ENCODE peak calls at places on chromosomes 2 and 18, in eight cellular contexts. J is DND-41, Y is T-helper 1 cell, M is ovary, W is amniotic epithelial cell, V is nucleus accumbens, P is Kasumi-1, Q is HS-5. S is an unnamed sample.

GRCh38 chr18:76457957-76458356 is 37.1 kb downstream of the ZNF516 start:
- DNase-seq in Q (no peak), M (no peak), J (no peak), Y (no peak), P (no peak), W (no peak), V (no peak), S (no peak)

GRCh38 chr2:155748126-155748525 is 584.4 kb downstream of the NR4A2 start:
- DNase-seq in P (no peak), Y (no peak), J (no peak), V (no peak), W (no peak), Q (no peak), M (no peak), S (no peak)

GRCh38 chr2:176079851-176080539 is 3.8 kb downstream of the EVX2 start:
- DNase-seq in Q (no peak), M (no peak), V (no peak), Y (no peak), J (no peak), P (no peak), W (no peak), S (peak; percentile 55)

GRCh38 chr18:59172664-59173249 is 33.1 kb downstream of the SEC11C start:
- DNase-seq in J (no peak), P (peak; percentile 41), M (no peak), Q (no peak), Y (no peak), W (no peak), V (no peak), S (no peak)

GRCh38 chr18:13726972-13727331 is 479 bp downstream of the RNMT start:
- DNase-seq in P (peak; percentile 41), M (peak; percentile 74), V (no peak), Y (no peak), Q (peak; percentile 15), J (peak; percentile 36), W (peak; percentile 48), S (no peak)

GRCh38 chr2:201357216-201357615 is at the start of gene FLACC1:
- DNase-seq in Q (peak; percentile 29), P (no peak), M (no peak), V (no peak), W (peak; percentile 86), J (no peak), Y (no peak), S (peak; percentile 64)

GRCh38 chr2:165328272-165328671 is 89.1 kb downstream of the SCN2A start:
- DNase-seq in V (no peak), W (no peak), Y (no peak), P (peak; percentile 76), M (no peak), J (peak; percentile 77), Q (no peak), S (no peak)

GRCh38 chr18:2657788-2658458 is 2.4 kb downstream of the SMCHD1 start:
- DNase-seq in Y (no peak), W (peak; percentile 76), M (no peak), Q (no peak), P (peak; percentile 95), V (no peak), J (no peak), S (no peak)

GRCh38 chr2:239809391-239809790 is 215.8 kb downstream of the NDUFA10 start:
- DNase-seq in P (no peak), Q (no peak), Y (no peak), V (no peak), M (peak; percentile 8), W (no peak), J (no peak), S (no peak)

GRCh38 chr2:233756429-233757081 is 3.5 kb upstream of the UGT1A1 start:
- DNase-seq in Y (no peak), V (no peak), J (no peak), W (no peak), P (no peak), Q (no peak), M (no peak), S (no peak)

GRCh38 chr2:229610359-229610758 is 104.0 kb downstream of the DNER start:
- DNase-seq in M (no peak), J (no peak), Q (peak; percentile 99), Y (no peak), W (peak; percentile 48), V (no peak), P (no peak), S (no peak)

GRCh38 chr2:202109737-202110184 is 36.7 kb downstream of the KIAA2012 start:
- DNase-seq in W (peak; percentile 43), J (no peak), M (peak; percentile 55), P (no peak), V (no peak), Y (no peak), Q (no peak), S (peak; percentile 31)

GRCh38 chr2:31382452-31383120 is 32.0 kb downstream of the XDH start:
- DNase-seq in M (no peak), Y (no peak), Q (no peak), P (no peak), W (peak; percentile 27), V (no peak), J (peak; percentile 10), S (no peak)

GRCh38 chr2:162242586-162243304 is 500 bp downstream of the FAP start:
- DNase-seq in P (no peak), J (no peak), Q (peak; percentile 51), M (no peak), V (no peak), Y (no peak), W (peak; percentile 99), S (no peak)

GRCh38 chr18:76679259-76679658 is 143.1 kb upstream of the ZNF236 start:
- DNase-seq in M (no peak), P (no peak), Q (no peak), V (no peak), Y (no peak), W (no peak), J (no peak), S (no peak)

GRCh38 chr2:217527586-217528202 is 475.1 kb downstream of the TNS1 start:
- DNase-seq in W (no peak), V (no peak), Q (peak; percentile 59), Y (no peak), M (no peak), J (no peak), P (no peak), S (peak; percentile 37)

GRCh38 chr2:74845217-74845751 is 11.4 kb downstream of the HK2 start:
- DNase-seq in Y (peak; percentile 8), Q (peak; percentile 90), P (peak; percentile 86), W (peak; percentile 93), V (peak; percentile 32), J (no peak), M (peak; percentile 58), S (peak; percentile 65)

GRCh38 chr2:214853906-214854305 is 44.4 kb upstream of the BARD1 start:
- DNase-seq in P (no peak), M (no peak), W (no peak), J (no peak), Y (no peak), Q (no peak), V (no peak), S (no peak)

GRCh38 chr2:20012282-20013060 is at the start of gene MATN3:
- DNase-seq in M (peak; percentile 66), J (no peak), W (peak; percentile 15), P (no peak), Y (no peak), Q (no peak), V (no peak), S (no peak)

GRCh38 chr2:238888781-238889180 is 40.9 kb downstream of the TWIST2 start:
- DNase-seq in M (no peak), V (no peak), W (no peak), J (no peak), P (no peak), Y (no peak), Q (no peak), S (no peak)

S was measured in T1000.